ENCODE peak calls at places on chromosomes 1 and 21, in six cellular contexts. B, G, V, W, D and X are unnamed samples.

GRCh38 chr1:154014154-154014910 is 23.8 kb downstream of the RPS27 start:
- DNase-seq in B (peak; percentile 79), G (no peak), V (peak; percentile 49), W (peak; percentile 40), D (no peak), X (peak; percentile 19)

GRCh38 chr1:95701450-95702173 is 467.6 kb downstream of the RWDD3 start:
- DNase-seq in B (no peak), G (no peak), V (no peak), W (no peak), D (no peak), X (no peak)

GRCh38 chr1:208980590-208980989 is 602.9 kb upstream of the CAMK1G start:
- DNase-seq in B (no peak), G (no peak), V (peak; percentile 40), W (no peak), D (no peak), X (no peak)

GRCh38 chr1:41102208-41102607 is 80.7 kb upstream of the SLFNL1 start:
- DNase-seq in B (peak; percentile 27), G (no peak), V (peak; percentile 89), W (peak; percentile 90), D (no peak), X (peak; percentile 95)

GRCh38 chr1:6082430-6082971 is 36.8 kb downstream of the KCNAB2 start:
- DNase-seq in B (peak; percentile 32), G (no peak), V (no peak), W (peak; percentile 65), D (no peak), X (no peak)

GRCh38 chr1:171142081-171142450 is 43.0 kb upstream of the FMO2 start:
- DNase-seq in B (no peak), G (no peak), V (peak; percentile 28), W (peak; percentile 24), D (no peak), X (no peak)

GRCh38 chr21:33383056-33383888 is 19.9 kb upstream of the IFNGR2 start:
- DNase-seq in B (peak; percentile 94), G (peak; percentile 61), V (peak; percentile 96), W (peak; percentile 44), D (peak; percentile 47), X (no peak)

GRCh38 chr1:116738673-116739370 is 15.4 kb upstream of the CD2 start:
- DNase-seq in B (no peak), G (peak; percentile 52), V (no peak), W (no peak), D (peak; percentile 81), X (no peak)

GRCh38 chr1:201164645-201165044 is 10.4 kb upstream of the TMEM9 start:
- DNase-seq in B (no peak), G (no peak), V (peak; percentile 18), W (no peak), D (no peak), X (no peak)

GRCh38 chr1:23421752-23422312 is 2.7 kb downstream of the TCEA3 start:
- DNase-seq in B (peak; percentile 50), G (no peak), V (no peak), W (peak; percentile 79), D (no peak), X (no peak)

GRCh38 chr1:199684686-199685273 is 342.7 kb upstream of the NR5A2 start:
- DNase-seq in B (peak; percentile 86), G (no peak), V (peak; percentile 78), W (peak; percentile 65), D (peak; percentile 34), X (no peak)

GRCh38 chr1:76066390-76066789 is 8.2 kb upstream of the ST6GALNAC3 start:
- DNase-seq in B (peak; percentile 65), G (no peak), V (peak; percentile 34), W (peak; percentile 23), D (no peak), X (no peak)

GRCh38 chr1:31605908-31606427 is 11.5 kb upstream of the HCRTR1 start:
- DNase-seq in B (peak; percentile 86), G (no peak), V (peak; percentile 49), W (no peak), D (no peak), X (no peak)

GRCh38 chr21:17387030-17387617 is 125.7 kb upstream of the CXADR start:
- DNase-seq in B (peak; percentile 75), G (peak; percentile 21), V (peak; percentile 73), W (peak; percentile 51), D (peak; percentile 59), X (peak; percentile 3)

GRCh38 chr1:63134501-63135173 is 187.7 kb upstream of the FOXD3 start:
- DNase-seq in B (no peak), G (no peak), V (no peak), W (no peak), D (no peak), X (no peak)

GRCh38 chr21:43611598-43612369 is 47.5 kb downstream of the HSF2BP start:
- DNase-seq in B (peak; percentile 75), G (peak; percentile 2), V (peak; percentile 66), W (peak; percentile 61), D (no peak), X (no peak)

GRCh38 chr21:42157606-42158310 is 61.2 kb upstream of the ABCG1 start:
- DNase-seq in B (no peak), G (no peak), V (no peak), W (no peak), D (no peak), X (no peak)

GRCh38 chr21:44711327-44712202 is at the start of gene TSPEAR:
- DNase-seq in B (no peak), G (no peak), V (no peak), W (no peak), D (no peak), X (no peak)

GRCh38 chr1:50441183-50441582 is 17.9 kb upstream of the DMRTA2 start:
- DNase-seq in B (no peak), G (no peak), V (no peak), W (no peak), D (no peak), X (no peak)

GRCh38 chr1:203097001-203097400 is 11.2 kb upstream of the MYOG start:
- DNase-seq in B (no peak), G (no peak), V (no peak), W (no peak), D (no peak), X (no peak)

GRCh38 chr1:21696931-21697330 is 27.8 kb upstream of the RAP1GAP start:
- DNase-seq in B (peak; percentile 34), G (no peak), V (peak; percentile 77), W (no peak), D (no peak), X (no peak)

GRCh38 chr1:164565356-164565755 is 6.4 kb downstream of the PBX1 start:
- DNase-seq in B (no peak), G (no peak), V (no peak), W (no peak), D (no peak), X (no peak)

GRCh38 chr1:110188116-110188618 is 21.9 kb upstream of the KCNC4 start:
- DNase-seq in B (peak; percentile 70), G (no peak), V (peak; percentile 84), W (peak; percentile 65), D (no peak), X (no peak)

GRCh38 chr1:222464841-222465210 is 83.1 kb downstream of the HHIPL2 start:
- DNase-seq in B (peak; percentile 79), G (peak; percentile 67), V (peak; percentile 18), W (peak; percentile 41), D (peak; percentile 72), X (no peak)

GRCh38 chr21:43297411-43297981 is 128.7 kb downstream of the CRYAA start:
- DNase-seq in B (no peak), G (no peak), V (no peak), W (no peak), D (no peak), X (no peak)

GRCh38 chr1:18041685-18042355 is 65.8 kb upstream of the IGSF21 start:
- DNase-seq in B (no peak), G (no peak), V (no peak), W (no peak), D (no peak), X (no peak)

GRCh38 chr1:119982006-119982405 is 85.7 kb upstream of the ADAM30 start:
- DNase-seq in B (peak; percentile 73), G (no peak), V (peak; percentile 81), W (peak; percentile 21), D (no peak), X (no peak)

GRCh38 chr1:209653915-209654351 is 1.7 kb upstream of the LAMB3 start:
- DNase-seq in B (no peak), G (no peak), V (no peak), W (no peak), D (no peak), X (no peak)

GRCh38 chr21:24955275-24955961 is 651.9 kb downstream of the MRPL39 start:
- DNase-seq in B (no peak), G (no peak), V (no peak), W (no peak), D (no peak), X (no peak)

GRCh38 chr1:29239142-29239541 is 2.8 kb downstream of the PTPRU start:
- DNase-seq in B (peak; percentile 25), G (no peak), V (peak; percentile 77), W (peak; percentile 56), D (no peak), X (no peak)

GRCh38 chr21:46191686-46192575 is 7.7 kb upstream of the SPATC1L start:
- DNase-seq in B (no peak), G (no peak), V (no peak), W (no peak), D (no peak), X (no peak)

GRCh38 chr1:6922096-6922931 is 137.1 kb downstream of the CAMTA1 start:
- DNase-seq in B (peak; percentile 8), G (no peak), V (peak; percentile 89), W (peak; percentile 70), D (no peak), X (peak; percentile 44)

GRCh38 chr1:5481889-5482288 is 510.3 kb downstream of the NPHP4 start:
- DNase-seq in B (no peak), G (peak; percentile 28), V (no peak), W (no peak), D (peak; percentile 56), X (no peak)

GRCh38 chr1:36924282-36924791 is 110.0 kb downstream of the GRIK3 start:
- DNase-seq in B (peak; percentile 42), G (peak; percentile 8), V (peak; percentile 37), W (no peak), D (peak; percentile 3), X (no peak)

GRCh38 chr1:52842643-52843310 is at the start of gene ZYG11A:
- DNase-seq in B (peak; percentile 95), G (peak; percentile 64), V (peak; percentile 77), W (peak; percentile 74), D (peak; percentile 75), X (no peak)

GRCh38 chr1:3251099-3251809 is 182.3 kb downstream of the PRDM16 start:
- DNase-seq in B (no peak), G (no peak), V (no peak), W (no peak), D (no peak), X (no peak)